ENCODE peak calls at places on chromosomes 13 and 19, in four cellular contexts. One of them, this sample, is unnamed.

GRCh38 chr13:40059540-40060232 is 404.2 kb downstream of the COG6 start:
- DNase-seq in SHP77: no peak
- DNase-seq in midbrain: no peak
- DNase-seq in stimulated activated CD4-positive, alpha-beta T cell treated with anti-CD3 and anti-CD28 coated beads, Interleukin-2, amount 100 ng/mL, for 48 hours: no peak
- DNase-seq in this sample: no peak

GRCh38 chr19:42219812-42220750 is at the start of gene ZNF526:
- DNase-seq in midbrain: peak; percentile 96
- DNase-seq in stimulated activated CD4-positive, alpha-beta T cell treated with anti-CD3 and anti-CD28 coated beads, Interleukin-2, amount 100 ng/mL, for 48 hours: peak; percentile 95
- DNase-seq in SHP77: peak; percentile 96
- DNase-seq in this sample: peak; percentile 92

GRCh38 chr13:93660664-93661063 is 434.1 kb downstream of the GPC6 start:
- DNase-seq in stimulated activated CD4-positive, alpha-beta T cell treated with anti-CD3 and anti-CD28 coated beads, Interleukin-2, amount 100 ng/mL, for 48 hours: no peak
- DNase-seq in SHP77: peak; percentile 41
- DNase-seq in midbrain: no peak
- DNase-seq in this sample: no peak

GRCh38 chr13:72751220-72751619 is 23.5 kb downstream of the BORA start:
- DNase-seq in stimulated activated CD4-positive, alpha-beta T cell treated with anti-CD3 and anti-CD28 coated beads, Interleukin-2, amount 100 ng/mL, for 48 hours: no peak
- DNase-seq in midbrain: no peak
- DNase-seq in SHP77: no peak
- DNase-seq in this sample: no peak

GRCh38 chr19:50361290-50362029 is 4.0 kb downstream of the NAPSA start:
- DNase-seq in stimulated activated CD4-positive, alpha-beta T cell treated with anti-CD3 and anti-CD28 coated beads, Interleukin-2, amount 100 ng/mL, for 48 hours: no peak
- DNase-seq in SHP77: no peak
- DNase-seq in midbrain: no peak
- DNase-seq in this sample: no peak

GRCh38 chr13:40580566-40581276 is 85.7 kb downstream of the FOXO1 start:
- DNase-seq in SHP77: no peak
- DNase-seq in midbrain: no peak
- DNase-seq in stimulated activated CD4-positive, alpha-beta T cell treated with anti-CD3 and anti-CD28 coated beads, Interleukin-2, amount 100 ng/mL, for 48 hours: no peak
- DNase-seq in this sample: no peak

GRCh38 chr19:50794778-50795664 is 4.8 kb downstream of the ACP4 start:
- DNase-seq in midbrain: no peak
- DNase-seq in SHP77: peak; percentile 31
- DNase-seq in stimulated activated CD4-positive, alpha-beta T cell treated with anti-CD3 and anti-CD28 coated beads, Interleukin-2, amount 100 ng/mL, for 48 hours: no peak
- DNase-seq in this sample: no peak

GRCh38 chr19:12346896-12347295 is 13.5 kb upstream of the ZNF563 start:
- DNase-seq in midbrain: no peak
- DNase-seq in SHP77: no peak
- DNase-seq in stimulated activated CD4-positive, alpha-beta T cell treated with anti-CD3 and anti-CD28 coated beads, Interleukin-2, amount 100 ng/mL, for 48 hours: no peak
- DNase-seq in this sample: no peak

GRCh38 chr19:39679056-39679790 is 23.5 kb downstream of the LGALS16 start:
- DNase-seq in stimulated activated CD4-positive, alpha-beta T cell treated with anti-CD3 and anti-CD28 coated beads, Interleukin-2, amount 100 ng/mL, for 48 hours: peak; percentile 40
- DNase-seq in SHP77: no peak
- DNase-seq in midbrain: no peak
- DNase-seq in this sample: no peak

GRCh38 chr13:83919775-83920174 is 37.5 kb upstream of the SLITRK1 start:
- DNase-seq in midbrain: no peak
- DNase-seq in stimulated activated CD4-positive, alpha-beta T cell treated with anti-CD3 and anti-CD28 coated beads, Interleukin-2, amount 100 ng/mL, for 48 hours: no peak
- DNase-seq in SHP77: no peak
- DNase-seq in this sample: no peak

GRCh38 chr19:48511800-48512503 is at the start of gene LMTK3:
- DNase-seq in midbrain: peak; percentile 92
- DNase-seq in SHP77: peak; percentile 8
- DNase-seq in stimulated activated CD4-positive, alpha-beta T cell treated with anti-CD3 and anti-CD28 coated beads, Interleukin-2, amount 100 ng/mL, for 48 hours: peak; percentile 58
- DNase-seq in this sample: no peak

GRCh38 chr13:113526466-113527220 is 36.1 kb upstream of the DCUN1D2 start:
- DNase-seq in SHP77: no peak
- DNase-seq in stimulated activated CD4-positive, alpha-beta T cell treated with anti-CD3 and anti-CD28 coated beads, Interleukin-2, amount 100 ng/mL, for 48 hours: no peak
- DNase-seq in midbrain: no peak
- DNase-seq in this sample: no peak

GRCh38 chr13:109715902-109716301 is 70.5 kb downstream of the IRS2 start:
- DNase-seq in midbrain: no peak
- DNase-seq in SHP77: no peak
- DNase-seq in stimulated activated CD4-positive, alpha-beta T cell treated with anti-CD3 and anti-CD28 coated beads, Interleukin-2, amount 100 ng/mL, for 48 hours: no peak
- DNase-seq in this sample: no peak

GRCh38 chr19:56973713-56974553 is 133.4 kb upstream of the PEG3 start:
- DNase-seq in SHP77: no peak
- DNase-seq in stimulated activated CD4-positive, alpha-beta T cell treated with anti-CD3 and anti-CD28 coated beads, Interleukin-2, amount 100 ng/mL, for 48 hours: no peak
- DNase-seq in midbrain: no peak
- DNase-seq in this sample: peak; percentile 76

GRCh38 chr13:97030705-97031452 is 36.6 kb upstream of the OXGR1 start:
- DNase-seq in midbrain: no peak
- DNase-seq in SHP77: peak; percentile 86
- DNase-seq in stimulated activated CD4-positive, alpha-beta T cell treated with anti-CD3 and anti-CD28 coated beads, Interleukin-2, amount 100 ng/mL, for 48 hours: no peak
- DNase-seq in this sample: no peak

GRCh38 chr13:109152941-109153340 is 523.5 kb downstream of the MYO16 start:
- DNase-seq in midbrain: no peak
- DNase-seq in SHP77: no peak
- DNase-seq in stimulated activated CD4-positive, alpha-beta T cell treated with anti-CD3 and anti-CD28 coated beads, Interleukin-2, amount 100 ng/mL, for 48 hours: no peak
- DNase-seq in this sample: no peak

GRCh38 chr19:42184401-42184861 is 33.0 kb downstream of the DEDD2 start:
- DNase-seq in SHP77: peak; percentile 80
- DNase-seq in stimulated activated CD4-positive, alpha-beta T cell treated with anti-CD3 and anti-CD28 coated beads, Interleukin-2, amount 100 ng/mL, for 48 hours: peak; percentile 73
- DNase-seq in midbrain: peak; percentile 82
- DNase-seq in this sample: peak; percentile 66

GRCh38 chr13:23467048-23467931 is 33.8 kb upstream of the SACS start:
- DNase-seq in midbrain: no peak
- DNase-seq in SHP77: peak; percentile 64
- DNase-seq in stimulated activated CD4-positive, alpha-beta T cell treated with anti-CD3 and anti-CD28 coated beads, Interleukin-2, amount 100 ng/mL, for 48 hours: no peak
- DNase-seq in this sample: no peak

GRCh38 chr13:70054572-70054971 is 53.1 kb upstream of the ATXN8OS start:
- DNase-seq in stimulated activated CD4-positive, alpha-beta T cell treated with anti-CD3 and anti-CD28 coated beads, Interleukin-2, amount 100 ng/mL, for 48 hours: no peak
- DNase-seq in SHP77: no peak
- DNase-seq in midbrain: no peak
- DNase-seq in this sample: no peak

GRCh38 chr13:27148900-27149299 is 22.7 kb downstream of the USP12 start:
- DNase-seq in midbrain: no peak
- DNase-seq in stimulated activated CD4-positive, alpha-beta T cell treated with anti-CD3 and anti-CD28 coated beads, Interleukin-2, amount 100 ng/mL, for 48 hours: no peak
- DNase-seq in SHP77: no peak
- DNase-seq in this sample: no peak

GRCh38 chr13:27172495-27172842 is 858 bp upstream of the USP12 start:
- DNase-seq in stimulated activated CD4-positive, alpha-beta T cell treated with anti-CD3 and anti-CD28 coated beads, Interleukin-2, amount 100 ng/mL, for 48 hours: no peak
- DNase-seq in SHP77: no peak
- DNase-seq in midbrain: no peak
- DNase-seq in this sample: no peak

GRCh38 chr13:74443623-74444022 is 309.4 kb upstream of the KLF12 start:
- DNase-seq in midbrain: no peak
- DNase-seq in SHP77: no peak
- DNase-seq in stimulated activated CD4-positive, alpha-beta T cell treated with anti-CD3 and anti-CD28 coated beads, Interleukin-2, amount 100 ng/mL, for 48 hours: no peak
- DNase-seq in this sample: no peak

GRCh38 chr13:79815041-79815440 is 334.1 kb downstream of the NDFIP2 start:
- DNase-seq in midbrain: no peak
- DNase-seq in stimulated activated CD4-positive, alpha-beta T cell treated with anti-CD3 and anti-CD28 coated beads, Interleukin-2, amount 100 ng/mL, for 48 hours: no peak
- DNase-seq in SHP77: no peak
- DNase-seq in this sample: no peak

GRCh38 chr13:84121456-84121855 is 239.2 kb upstream of the SLITRK1 start:
- DNase-seq in stimulated activated CD4-positive, alpha-beta T cell treated with anti-CD3 and anti-CD28 coated beads, Interleukin-2, amount 100 ng/mL, for 48 hours: no peak
- DNase-seq in midbrain: no peak
- DNase-seq in SHP77: no peak
- DNase-seq in this sample: no peak

GRCh38 chr13:95485518-95486144 is 66.9 kb upstream of the CLDN10 start:
- DNase-seq in midbrain: no peak
- DNase-seq in stimulated activated CD4-positive, alpha-beta T cell treated with anti-CD3 and anti-CD28 coated beads, Interleukin-2, amount 100 ng/mL, for 48 hours: no peak
- DNase-seq in SHP77: no peak
- DNase-seq in this sample: no peak